ENCODE peak calls at places on chromosomes 7 and 10, in nine cellular contexts. C is cardiac muscle cell, I is GM20000, Y is Panc1, H is AG09309, M is body of pancreas, G is neural crest cell, Z is hepatocyte, E is A549. N is an unnamed sample.

GRCh38 chr10:84401838-84402611 is 73.6 kb downstream of the CCSER2 start:
- DNase-seq in C (no peak), I (no peak), Y (no peak), H (no peak), M (no peak), G (no peak), Z (no peak), E (no peak), N (no peak)

GRCh38 chr7:17298102-17298839 is at the start of gene AHR:
- DNase-seq in C (peak; percentile 87), I (peak; percentile 93), Y (no peak), H (peak; percentile 77), M (peak; percentile 96), G (peak; percentile 46), Z (peak; percentile 95), E (peak; percentile 97), N (peak; percentile 94)

GRCh38 chr10:119135517-119135890 is 30.0 kb downstream of the SFXN4 start:
- DNase-seq in C (no peak), I (no peak), Y (no peak), H (peak; percentile 80), M (no peak), G (no peak), Z (peak; percentile 32), E (no peak), N (peak; percentile 76)

GRCh38 chr7:43164757-43165156 is 52.3 kb downstream of the HECW1 start:
- DNase-seq in C (no peak), I (peak; percentile 63), Y (peak; percentile 41), H (peak; percentile 90), M (no peak), G (no peak), Z (peak; percentile 23), E (peak; percentile 52), N (peak; percentile 47)

GRCh38 chr10:127945335-127945734 is 38.4 kb downstream of the PTPRE start:
- DNase-seq in C (no peak), I (no peak), Y (no peak), H (no peak), M (peak; percentile 29), G (no peak), Z (peak; percentile 80), E (no peak), N (peak; percentile 88)

GRCh38 chr10:121525276-121526039 is 72.8 kb downstream of the FGFR2 start:
- DNase-seq in C (peak; percentile 20), I (no peak), Y (no peak), H (no peak), M (no peak), G (no peak), Z (peak; percentile 35), E (no peak), N (no peak)

GRCh38 chr10:43229208-43230061 is 37.4 kb downstream of the RASGEF1A start:
- DNase-seq in C (peak; percentile 56), I (no peak), Y (no peak), H (no peak), M (peak; percentile 15), G (no peak), Z (peak; percentile 64), E (peak; percentile 41), N (peak; percentile 27)

GRCh38 chr7:32145911-32146310 is 75.7 kb upstream of the PDE1C start:
- DNase-seq in C (no peak), I (no peak), Y (no peak), H (no peak), M (no peak), G (no peak), Z (no peak), E (no peak), N (no peak)

GRCh38 chr7:33932221-33932620 is 26.9 kb downstream of the BMPER start:
- DNase-seq in C (no peak), I (no peak), Y (no peak), H (no peak), M (no peak), G (no peak), Z (no peak), E (no peak), N (no peak)

GRCh38 chr10:75508814-75509306 is 77.4 kb downstream of the LRMDA start:
- DNase-seq in C (peak; percentile 28), I (no peak), Y (no peak), H (no peak), M (no peak), G (no peak), Z (peak; percentile 26), E (no peak), N (no peak)

GRCh38 chr10:129725890-129726631 is 238.0 kb downstream of the EBF3 start:
- DNase-seq in C (no peak), I (no peak), Y (no peak), H (no peak), M (no peak), G (no peak), Z (no peak), E (no peak), N (no peak)

GRCh38 chr10:55400075-55400474 is 599.0 kb upstream of the PCDH15 start:
- DNase-seq in C (no peak), I (no peak), Y (no peak), H (no peak), M (no peak), G (no peak), Z (no peak), E (no peak), N (no peak)

GRCh38 chr10:76547352-76547972 is 1090.1 kb downstream of the KCNMA1 start:
- DNase-seq in C (peak; percentile 91), I (peak; percentile 45), Y (peak; percentile 38), H (peak; percentile 46), M (peak; percentile 87), G (peak; percentile 92), Z (peak; percentile 92), E (peak; percentile 78), N (peak; percentile 56)

GRCh38 chr10:132908621-132909295 is 33.6 kb downstream of the CFAP46 start:
- DNase-seq in C (no peak), I (no peak), Y (no peak), H (no peak), M (no peak), G (no peak), Z (no peak), E (no peak), N (peak; percentile 21)

GRCh38 chr10:76035728-76036409 is 604.4 kb downstream of the LRMDA start:
- DNase-seq in C (peak; percentile 17), I (no peak), Y (no peak), H (no peak), M (no peak), G (no peak), Z (no peak), E (no peak), N (no peak)

GRCh38 chr7:144818516-144818915 is 17.3 kb downstream of the TPK1 start:
- DNase-seq in C (no peak), I (peak; percentile 44), Y (no peak), H (no peak), M (no peak), G (no peak), Z (no peak), E (no peak), N (no peak)

GRCh38 chr7:157618823-157619606 is 282.2 kb downstream of the DNAJB6 start:
- DNase-seq in C (no peak), I (no peak), Y (no peak), H (no peak), M (no peak), G (no peak), Z (no peak), E (no peak), N (no peak)

GRCh38 chr7:22651534-22652243 is 75.3 kb upstream of the IL6 start:
- DNase-seq in C (no peak), I (no peak), Y (no peak), H (no peak), M (no peak), G (no peak), Z (no peak), E (peak; percentile 18), N (no peak)

GRCh38 chr10:92942226-92942625 is 93.9 kb downstream of the EXOC6 start:
- DNase-seq in C (no peak), I (no peak), Y (no peak), H (no peak), M (no peak), G (no peak), Z (no peak), E (no peak), N (no peak)

GRCh38 chr7:17184805-17185689 is 113.4 kb upstream of the AHR start:
- DNase-seq in C (no peak), I (no peak), Y (no peak), H (peak; percentile 31), M (no peak), G (no peak), Z (no peak), E (no peak), N (no peak)

GRCh38 chr7:54843961-54844360 is 85.0 kb upstream of the SEC61G start:
- DNase-seq in C (no peak), I (no peak), Y (no peak), H (no peak), M (no peak), G (no peak), Z (no peak), E (no peak), N (no peak)

GRCh38 chr10:103193820-103194529 is 903 bp upstream of the NT5C2 start:
- DNase-seq in C (no peak), I (peak; percentile 43), Y (no peak), H (no peak), M (peak; percentile 35), G (no peak), Z (no peak), E (no peak), N (peak; percentile 51)

GRCh38 chr7:106038289-106038688 is 73.8 kb downstream of the SYPL1 start:
- DNase-seq in C (no peak), I (no peak), Y (no peak), H (no peak), M (no peak), G (no peak), Z (no peak), E (no peak), N (no peak)
- TF ChIP-seq CTCF in C (no peak), I (no peak), Y (no peak), H (no peak), M (no peak), G (no peak), Z (no peak), E (no peak), N (no peak)

DNA sequence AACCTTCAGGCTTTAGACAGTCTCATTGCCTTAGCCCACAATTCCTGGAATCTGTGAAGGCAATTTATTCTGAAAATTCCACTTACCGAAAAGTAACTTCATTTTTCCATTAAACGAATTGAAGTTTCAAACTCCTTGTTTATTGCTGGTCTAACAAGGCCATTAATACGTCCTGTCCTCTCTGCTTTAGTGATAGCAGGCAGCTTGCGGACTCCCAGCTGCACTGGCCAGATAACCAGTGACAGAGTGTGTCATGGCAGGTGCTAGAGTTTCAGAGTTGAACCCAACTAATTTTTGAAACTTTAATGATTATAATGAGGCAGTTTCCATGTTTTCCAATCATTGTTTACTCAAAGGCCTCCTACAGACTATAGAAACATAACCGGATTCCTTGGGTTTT is 31.1 kb downstream of the LOXL4 start:
- DNase-seq in C (no peak), I (no peak), Y (no peak), H (no peak), M (no peak), G (no peak), Z (no peak), E (no peak), N (no peak)
- TF ChIP-seq CTCF in C (no peak), I (no peak), Y (no peak), H (no peak), M (no peak), G (no peak), Z (no peak), E (no peak), N (no peak)

GRCh38 chr7:149598721-149599308 is 101.2 kb upstream of the ZNF746 start:
- DNase-seq in C (peak; percentile 53), I (peak; percentile 48), Y (peak; percentile 18), H (peak; percentile 3), M (no peak), G (peak; percentile 12), Z (peak; percentile 38), E (peak; percentile 45), N (no peak)
- TF ChIP-seq CTCF in C (peak; percentile 59), I (no peak), Y (peak; percentile 66), H (peak; percentile 52), M (no peak), G (peak; percentile 54), Z (peak; percentile 44), E (peak; percentile 15), N (no peak)

GRCh38 chr7:2660359-2661095 is 27.5 kb upstream of the AMZ1 start:
- DNase-seq in C (no peak), I (no peak), Y (no peak), H (no peak), M (no peak), G (no peak), Z (no peak), E (no peak), N (no peak)
- TF ChIP-seq CTCF in C (peak; percentile 45), I (peak; percentile 13), Y (peak; percentile 85), H (peak; percentile 41), M (no peak), G (no peak), Z (peak; percentile 36), E (peak; percentile 30), N (peak; percentile 54)